ENCODE peak calls at places on chromosomes 12 and 14, in five cellular contexts. L, T, P, H and D are unnamed samples.

GRCh38 chr14:77909911-77910310 is 110.0 kb downstream of the ADCK1 start:
- DNase-seq in L (no peak), H (no peak), T (no peak), P (no peak), D (no peak)

GRCh38 chr12:47814539-47815170 is 5.0 kb downstream of the HDAC7 start:
- DNase-seq in H (no peak), T (no peak), L (no peak), P (no peak), D (no peak)

GRCh38 chr12:96047621-96048211 is 12.3 kb upstream of the LTA4H start:
- DNase-seq in H (peak), T (no peak), L (peak), P (no peak), D (no peak)

GRCh38 chr12:94297325-94297724 is 148.9 kb downstream of the PLXNC1 start:
- DNase-seq in H (no peak), P (no peak), T (no peak), L (no peak), D (no peak)

GRCh38 chr12:2682301-2683282 is 112.2 kb upstream of the FKBP4 start:
- DNase-seq in L (no peak), T (no peak), H (peak), P (no peak), D (peak)

GRCh38 chr12:25926536-25926935 is 31.9 kb upstream of the RASSF8 start:
- DNase-seq in P (no peak), T (no peak), H (no peak), L (no peak), D (no peak)

GRCh38 chr14:73457050-73457934 is 1.1 kb downstream of the NUMB start:
- DNase-seq in H (no peak), L (no peak), T (no peak), P (no peak), D (no peak)

GRCh38 chr14:20606902-20607242 is 15.7 kb upstream of the RNASE12 start:
- DNase-seq in L (no peak), P (no peak), H (no peak), T (no peak), D (no peak)

GRCh38 chr12:94806617-94807016 is 156.3 kb upstream of the TMCC3 start:
- DNase-seq in H (no peak), P (no peak), T (no peak), L (no peak), D (no peak)

GRCh38 chr14:90641111-90642010 is 174.9 kb downstream of the TTC7B start:
- DNase-seq in T (no peak), H (no peak), P (no peak), L (no peak), D (no peak)

GRCh38 chr14:26255213-26255612 is 342.6 kb downstream of the NOVA1 start:
- DNase-seq in P (peak), T (no peak), L (no peak), H (no peak), D (no peak)

GRCh38 chr12:111363578-111363977 is 5.3 kb downstream of the PHETA1 start:
- DNase-seq in L (no peak), H (no peak), P (no peak), T (no peak), D (no peak)

GRCh38 chr14:91858536-91859275 is 8.6 kb downstream of the TC2N start:
- DNase-seq in H (peak), T (no peak), L (no peak), P (no peak), D (no peak)

GRCh38 chr14:75002392-75003249 is at the start of gene EIF2B2:
- DNase-seq in L (peak), P (peak), T (peak), H (peak), D (peak)

GRCh38 chr12:31647106-31647505 is 12.4 kb upstream of the ETFBKMT start:
- DNase-seq in L (no peak), P (no peak), H (no peak), T (no peak), D (no peak)

GRCh38 chr12:29562167-29562776 is 64.8 kb upstream of the OVCH1 start:
- DNase-seq in T (no peak), L (no peak), H (no peak), P (no peak), D (no peak)

GRCh38 chr12:95763809-95764253 is 26.7 kb downstream of the NTN4 start:
- DNase-seq in T (no peak), H (peak), P (no peak), L (no peak), D (no peak)

GRCh38 chr12:52082026-52082667 is 2.6 kb downstream of the SMIM41 start:
- DNase-seq in P (no peak), H (peak), T (no peak), L (no peak), D (no peak)

GRCh38 chr12:52079576-52080402 is at the start of gene SMIM41:
- DNase-seq in H (no peak), L (no peak), T (no peak), P (no peak), D (no peak)

GRCh38 chr12:52082668-52082987 is 3.1 kb downstream of the SMIM41 start:
- DNase-seq in L (no peak), P (no peak), T (no peak), H (no peak), D (no peak)

GRCh38 chr12:52080403-52081201 is 1.1 kb downstream of the SMIM41 start:
- DNase-seq in L (no peak), T (no peak), P (no peak), H (no peak), D (no peak)

GRCh38 chr12:52081263-52081733 is 1.8 kb downstream of the SMIM41 start:
- DNase-seq in P (no peak), T (no peak), L (no peak), H (no peak), D (no peak)
- TF ChIP-seq SUZ12 in P (no peak), T (no peak), L (no peak), H (no peak), D (no peak)

GRCh38 chr12:92059976-92060375 is 85.7 kb downstream of the BTG1 start:
- DNase-seq in P (no peak), L (no peak), T (no peak), H (no peak), D (no peak)

GRCh38 chr12:92058664-92059063 is 87.0 kb downstream of the BTG1 start:
- DNase-seq in P (no peak), L (no peak), H (no peak), T (no peak), D (no peak)

GRCh38 chr12:92051441-92051840 is 94.2 kb downstream of the BTG1 start:
- DNase-seq in H (no peak), L (no peak), T (no peak), P (no peak), D (no peak)

GRCh38 chr12:92056290-92056689 is 89.4 kb downstream of the BTG1 start:
- DNase-seq in L (no peak), H (no peak), T (no peak), P (no peak), D (no peak)

DNA sequence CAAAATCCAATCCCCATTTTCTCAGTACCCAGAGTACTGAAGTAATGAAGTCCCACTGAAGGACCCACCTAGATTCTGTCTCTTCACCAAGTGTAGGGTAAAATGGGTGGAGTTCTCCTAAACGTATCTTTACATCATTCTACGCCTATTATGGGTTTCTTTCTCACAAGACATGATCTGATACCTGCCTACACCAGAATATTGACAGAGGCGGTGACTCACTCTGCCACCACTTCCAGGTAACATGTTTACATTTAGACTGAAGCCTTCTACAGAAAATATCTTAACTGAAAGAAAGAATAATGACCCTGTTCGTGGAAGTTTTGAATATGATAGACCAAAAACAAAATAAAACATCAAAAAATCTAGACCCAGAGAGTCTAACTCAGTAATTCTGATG is 89.8 kb downstream of the BTG1 start:
- DNase-seq in T (no peak), L (no peak), P (no peak), H (no peak), D (no peak)
- TF ChIP-seq SUZ12 in T (no peak), L (no peak), P (no peak), H (no peak), D (no peak)

GRCh38 chr14:69616408-69616773 is 5.0 kb downstream of the SUSD6 start:
- DNase-seq in H (no peak), L (no peak), P (no peak), T (no peak), D (no peak)

GRCh38 chr14:69617796-69618195 is 6.4 kb downstream of the SUSD6 start:
- DNase-seq in L (no peak), T (no peak), P (no peak), H (no peak), D (no peak)

GRCh38 chr14:69614592-69614991 is 3.2 kb downstream of the SUSD6 start:
- DNase-seq in P (no peak), H (no peak), T (no peak), L (peak), D (no peak)

GRCh38 chr14:69613312-69614073 is 2.1 kb downstream of the SUSD6 start:
- DNase-seq in T (no peak), P (no peak), L (no peak), H (no peak), D (no peak)

DNA sequence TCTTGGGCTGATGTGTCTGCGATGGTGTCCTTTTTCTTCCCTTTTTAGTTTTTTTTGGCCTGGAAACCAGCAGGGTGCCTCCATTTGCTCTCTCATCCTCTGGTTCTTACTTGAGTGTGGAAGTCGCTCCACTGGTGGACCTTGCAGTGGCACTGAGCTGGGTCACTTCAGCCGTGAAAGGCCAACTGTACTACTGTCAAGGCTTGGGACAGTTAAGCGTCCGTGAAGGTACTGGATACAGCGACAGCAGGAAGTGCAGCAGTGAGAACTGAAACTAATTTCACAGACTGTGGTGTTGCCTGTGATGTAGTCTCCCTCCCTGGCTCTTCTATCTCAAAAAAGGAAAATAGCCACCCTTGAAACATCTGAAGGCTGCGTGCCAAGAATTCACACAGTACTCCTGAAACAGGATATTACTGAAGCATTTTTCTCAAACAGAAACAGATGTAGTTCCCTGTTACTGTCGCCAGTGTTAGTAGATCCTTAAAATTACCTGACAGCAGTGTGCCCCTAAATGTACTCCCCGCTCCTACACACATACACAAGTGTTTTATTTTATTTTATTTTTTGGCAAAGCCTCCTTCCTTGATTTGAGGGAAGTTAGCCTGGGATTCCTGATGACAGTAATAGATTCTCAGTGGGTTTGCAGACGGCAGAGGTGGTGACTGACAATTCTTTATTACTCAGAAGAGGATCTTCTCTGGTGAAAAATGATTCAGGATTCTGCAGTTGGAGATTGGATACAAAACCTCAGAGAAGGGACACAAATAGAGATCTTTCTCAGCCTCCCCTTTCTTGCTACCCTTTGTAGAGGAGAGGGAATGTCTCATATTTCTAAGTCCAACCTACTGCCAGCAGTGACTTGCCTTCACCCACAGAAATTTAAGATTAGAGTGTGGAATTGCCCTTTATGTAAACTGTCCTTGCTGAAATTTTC is 4.3 kb downstream of the SUSD6 start:
- DNase-seq in P (no peak), L (peak), T (no peak), H (no peak), D (no peak)
- TF ChIP-seq SUZ12 in P (no peak), L (no peak), T (no peak), H (no peak), D (no peak)

GRCh38 chr12:24901975-24902461 is 46.9 kb downstream of the BCAT1 start:
- DNase-seq in T (no peak), H (no peak), L (no peak), P (no peak), D (peak)
- TF ChIP-seq SUZ12 in T (no peak), H (no peak), L (no peak), P (no peak), D (no peak)